ENCODE peak calls at places on chromosome 11, in ten cellular contexts. D, J, M, F, S, Q, Y, V, H and X are unnamed samples.

GRCh38 chr11:66676931-66677598 is 622 bp downstream of the RBM4B start:
- DNase-seq in Q (no peak), D (no peak), F (no peak), Y (no peak), V (no peak), H (no peak), J (no peak), M (no peak), S (no peak), X (no peak)

GRCh38 chr11:74473382-74474201 is 6.2 kb upstream of the KCNE3 start:
- DNase-seq in J (no peak), Y (no peak), H (no peak), V (peak), M (no peak), Q (no peak), D (no peak), S (no peak), F (no peak), X (no peak)

GRCh38 chr11:20647976-20648565 is 21.3 kb upstream of the NELL1 start:
- DNase-seq in V (peak), J (no peak), D (peak), M (peak), F (no peak), S (no peak), H (peak), Y (peak), Q (peak), X (no peak)

GRCh38 chr11:81030186-81030585 is 1589.4 kb upstream of the TENM4 start:
- DNase-seq in D (no peak), H (no peak), J (no peak), Y (no peak), M (no peak), F (no peak), V (no peak), S (no peak), Q (no peak), X (no peak)

GRCh38 chr11:16292167-16292859 is 64.0 kb downstream of the SOX6 start:
- DNase-seq in F (no peak), M (no peak), V (no peak), D (no peak), J (no peak), Q (no peak), H (no peak), S (no peak), Y (no peak), X (no peak)

GRCh38 chr11:18225906-18226305 is 10.7 kb downstream of the SAA4 start:
- DNase-seq in D (no peak), S (no peak), H (no peak), F (no peak), Y (no peak), J (no peak), Q (no peak), M (no peak), V (no peak), X (no peak)

GRCh38 chr11:56611174-56611573 is 3.5 kb downstream of the OR5M1 start:
- DNase-seq in J (no peak), F (no peak), Q (no peak), D (no peak), Y (no peak), M (no peak), S (no peak), V (no peak), H (no peak), X (no peak)

GRCh38 chr11:77660947-77661346 is 23.4 kb upstream of the CLNS1A start:
- DNase-seq in Q (no peak), D (no peak), H (no peak), S (no peak), Y (no peak), J (no peak), V (no peak), F (no peak), M (no peak), X (no peak)

GRCh38 chr11:121059605-121060004 is 35.7 kb downstream of the TBCEL start:
- DNase-seq in V (no peak), Y (no peak), F (no peak), M (no peak), H (no peak), D (no peak), Q (no peak), J (no peak), S (no peak), X (no peak)

GRCh38 chr11:6771926-6772898 is at the start of gene OR2AG2:
- DNase-seq in F (no peak), D (no peak), Y (no peak), J (no peak), M (no peak), V (no peak), S (no peak), H (no peak), Q (no peak), X (no peak)

GRCh38 chr11:112269139-112269538 is 8.5 kb upstream of the PLET1 start:
- DNase-seq in Q (no peak), Y (no peak), J (no peak), V (no peak), M (no peak), S (no peak), F (no peak), H (no peak), D (no peak), X (no peak)

GRCh38 chr11:117096140-117096972 is 1.9 kb downstream of the SIK3 start:
- DNase-seq in V (peak), F (peak), Y (no peak), D (no peak), H (no peak), S (no peak), J (no peak), M (no peak), Q (peak), X (no peak)

GRCh38 chr11:122681731-122682130 is 26.2 kb downstream of the UBASH3B start:
- DNase-seq in H (no peak), D (no peak), F (no peak), J (no peak), V (no peak), Y (no peak), M (no peak), Q (no peak), S (no peak), X (no peak)

GRCh38 chr11:56331861-56332491 is 13.9 kb upstream of the OR8K1 start:
- DNase-seq in Q (no peak), V (no peak), D (no peak), J (no peak), M (peak), F (no peak), Y (no peak), S (no peak), H (no peak), X (no peak)

GRCh38 chr11:113159967-113160621 is 154.3 kb upstream of the TTC12 start:
- DNase-seq in Q (no peak), S (no peak), H (no peak), Y (no peak), D (no peak), V (no peak), F (no peak), J (no peak), M (no peak), X (no peak)

GRCh38 chr11:69836401-69836800 is 17.2 kb upstream of the FGF3 start:
- DNase-seq in Y (no peak), S (no peak), J (no peak), M (no peak), Q (no peak), D (no peak), F (no peak), V (no peak), H (no peak), X (no peak)

GRCh38 chr11:68312780-68313573 is 586 bp downstream of the LRP5 start:
- DNase-seq in Y (no peak), F (no peak), S (no peak), V (peak), Q (no peak), H (no peak), M (peak), J (no peak), D (peak), X (no peak)

GRCh38 chr11:36077886-36078685 is 134.2 kb downstream of the LDLRAD3 start:
- DNase-seq in H (no peak), F (no peak), V (no peak), J (no peak), Q (no peak), D (no peak), M (no peak), Y (no peak), S (no peak), X (no peak)

GRCh38 chr11:88246680-88247079 is 71.4 kb upstream of the RAB38 start:
- DNase-seq in V (no peak), J (no peak), S (no peak), F (no peak), D (no peak), H (peak), Y (peak), M (peak), Q (no peak), X (no peak)

GRCh38 chr11:106495046-106495445 is 417.6 kb downstream of the AASDHPPT start:
- DNase-seq in V (no peak), Q (no peak), S (no peak), M (no peak), F (no peak), H (no peak), J (no peak), D (no peak), Y (no peak), X (no peak)

GRCh38 chr11:68213135-68213515 is at the start of gene KMT5B:
- DNase-seq in M (peak), Y (peak), S (no peak), D (no peak), V (no peak), J (no peak), Q (peak), F (no peak), H (peak), X (peak)

GRCh38 chr11:26551186-26551801 is 20.8 kb downstream of the MUC15 start:
- DNase-seq in Y (peak), D (no peak), M (peak), H (no peak), F (no peak), J (no peak), Q (no peak), S (no peak), V (no peak), X (no peak)

GRCh38 chr11:105910095-105910715 is 111.8 kb downstream of the MSANTD4 start:
- DNase-seq in Y (peak), J (no peak), S (no peak), M (no peak), D (no peak), F (no peak), H (no peak), Q (no peak), V (no peak), X (no peak)

GRCh38 chr11:6200975-6201374 is 2.0 kb downstream of the OR52W1 start:
- DNase-seq in S (no peak), J (peak), F (no peak), H (no peak), Q (no peak), V (no peak), D (no peak), M (no peak), Y (no peak), X (peak)

GRCh38 chr11:104967493-104968364 is 645 bp downstream of the CASP4 start:
- DNase-seq in Q (no peak), Y (peak), H (no peak), M (peak), F (no peak), D (no peak), S (no peak), V (no peak), J (no peak), X (no peak)

GRCh38 chr11:20355221-20356219 is 8.0 kb upstream of the HTATIP2 start:
- DNase-seq in M (peak), H (no peak), V (no peak), S (peak), Q (no peak), Y (peak), J (no peak), F (no peak), D (no peak), X (no peak)

GRCh38 chr11:101894505-101894904 is 20.3 kb upstream of the CEP126 start:
- DNase-seq in S (no peak), F (no peak), H (no peak), Q (no peak), J (no peak), Y (no peak), V (no peak), M (no peak), D (no peak), X (no peak)

GRCh38 chr11:69416123-69416475 is 65.4 kb upstream of the LINC01488 start:
- DNase-seq in D (no peak), H (no peak), S (no peak), Q (no peak), F (no peak), J (no peak), V (no peak), M (no peak), Y (no peak), X (no peak)

GRCh38 chr11:12712132-12712531 is 37.9 kb downstream of the TEAD1 start:
- DNase-seq in D (no peak), Y (no peak), F (no peak), J (no peak), Q (no peak), H (no peak), M (no peak), S (no peak), V (no peak), X (no peak)

GRCh38 chr11:59173080-59173963 is 1.4 kb downstream of the DTX4 start:
- DNase-seq in V (peak), H (no peak), F (no peak), D (no peak), M (peak), J (no peak), Y (no peak), S (no peak), Q (no peak), X (no peak)

GRCh38 chr11:35166369-35167360 is 27.7 kb downstream of the CD44 start:
- DNase-seq in D (no peak), Q (no peak), F (peak), S (no peak), V (no peak), Y (peak), H (peak), M (peak), J (no peak), X (no peak)

GRCh38 chr11:17992916-17993315 is 19.9 kb downstream of the SERGEF start:
- DNase-seq in D (no peak), V (no peak), F (no peak), M (no peak), Q (no peak), S (no peak), H (no peak), Y (no peak), J (no peak), X (no peak)

GRCh38 chr11:130486981-130487380 is 38.5 kb downstream of the ADAMTS15 start:
- DNase-seq in F (no peak), Q (no peak), D (no peak), M (no peak), J (no peak), S (no peak), Y (no peak), V (no peak), H (no peak), X (no peak)

GRCh38 chr11:102346456-102346747 is 612 bp upstream of the BIRC2 start:
- DNase-seq in F (no peak), D (no peak), Q (no peak), J (no peak), Y (peak), S (no peak), V (no peak), M (no peak), H (no peak), X (no peak)

GRCh38 chr11:66291706-66292542 is at the start of gene TMEM151A:
- DNase-seq in J (no peak), M (peak), Q (no peak), S (no peak), F (no peak), Y (no peak), H (no peak), D (peak), V (no peak), X (no peak)

GRCh38 chr11:46414466-46414796 is 22.9 kb upstream of the CHRM4 start:
- DNase-seq in J (no peak), M (no peak), D (no peak), H (no peak), S (no peak), F (no peak), Q (no peak), V (no peak), Y (no peak), X (no peak)

GRCh38 chr11:12160231-12160630 is 49.8 kb downstream of the MICAL2 start:
- DNase-seq in Y (no peak), H (no peak), S (no peak), M (no peak), V (no peak), F (no peak), J (no peak), Q (no peak), D (no peak), X (no peak)

GRCh38 chr11:76268498-76268897 is 62.2 kb upstream of the WNT11 start:
- DNase-seq in S (no peak), J (no peak), V (no peak), Q (no peak), M (no peak), H (no peak), F (no peak), D (no peak), Y (no peak), X (no peak)

GRCh38 chr11:84963240-84963639 is 663.9 kb downstream of the DLG2 start:
- DNase-seq in F (no peak), V (no peak), J (no peak), S (no peak), H (no peak), D (no peak), Y (no peak), Q (no peak), M (no peak), X (no peak)